ENCODE peak calls at places on chromosomes 7 and 10, in seven cellular contexts. One of them, this sample, is unnamed.

GRCh38 chr10:116024479-116024878 is 248.5 kb downstream of the GFRA1 start:
- DNase-seq in IMR-90: no peak
- DNase-seq in mesenchymal stem cell: no peak
- DNase-seq in neuronal stem cell: no peak
- DNase-seq in H9: no peak
- DNase-seq in H1: no peak
- DNase-seq in trophoblast cell: no peak
- DNase-seq in this sample: no peak

GRCh38 chr7:27162548-27162848 is 2.8 kb downstream of the HOXA9 start:
- DNase-seq in IMR-90: no peak
- DNase-seq in mesenchymal stem cell: no peak
- DNase-seq in neuronal stem cell: no peak
- DNase-seq in H9: no peak
- DNase-seq in H1: no peak
- DNase-seq in trophoblast cell: no peak
- DNase-seq in this sample: no peak

GRCh38 chr10:103812004-103812403 is 43.4 kb downstream of the SH3PXD2A start:
- DNase-seq in IMR-90: no peak
- DNase-seq in mesenchymal stem cell: no peak
- DNase-seq in neuronal stem cell: no peak
- DNase-seq in H9: no peak
- DNase-seq in H1: no peak
- DNase-seq in trophoblast cell: no peak
- DNase-seq in this sample: no peak

GRCh38 chr10:97154789-97155188 is 31.0 kb downstream of the SLIT1 start:
- DNase-seq in IMR-90: no peak
- DNase-seq in mesenchymal stem cell: no peak
- DNase-seq in neuronal stem cell: no peak
- DNase-seq in H9: no peak
- DNase-seq in H1: no peak
- DNase-seq in trophoblast cell: no peak
- DNase-seq in this sample: no peak

GRCh38 chr7:17101207-17101696 is 197.2 kb upstream of the AHR start:
- DNase-seq in IMR-90: no peak
- DNase-seq in mesenchymal stem cell: no peak
- DNase-seq in neuronal stem cell: no peak
- DNase-seq in H9: no peak
- DNase-seq in H1: no peak
- DNase-seq in trophoblast cell: no peak
- DNase-seq in this sample: no peak

GRCh38 chr10:110647136-110647430 is 2.9 kb downstream of the RBM20 start:
- DNase-seq in IMR-90: peak; percentile 47
- DNase-seq in mesenchymal stem cell: peak; percentile 62
- DNase-seq in neuronal stem cell: no peak
- DNase-seq in H9: no peak
- DNase-seq in H1: no peak
- DNase-seq in trophoblast cell: no peak
- DNase-seq in this sample: no peak

GRCh38 chr7:94182721-94183120 is 178.6 kb upstream of the BET1 start:
- DNase-seq in IMR-90: no peak
- DNase-seq in mesenchymal stem cell: peak; percentile 58
- DNase-seq in neuronal stem cell: no peak
- DNase-seq in H9: no peak
- DNase-seq in H1: no peak
- DNase-seq in trophoblast cell: peak; percentile 69
- DNase-seq in this sample: no peak

GRCh38 chr10:78473016-78473415 is 439.4 kb downstream of the RPS24 start:
- DNase-seq in IMR-90: no peak
- DNase-seq in mesenchymal stem cell: no peak
- DNase-seq in neuronal stem cell: no peak
- DNase-seq in H9: no peak
- DNase-seq in H1: no peak
- DNase-seq in trophoblast cell: no peak
- DNase-seq in this sample: peak; percentile 17

GRCh38 chr10:63707254-63707910 is 186.2 kb downstream of the REEP3 start:
- DNase-seq in IMR-90: peak; percentile 99
- DNase-seq in mesenchymal stem cell: peak; percentile 99
- DNase-seq in neuronal stem cell: no peak
- DNase-seq in H9: no peak
- DNase-seq in H1: no peak
- DNase-seq in trophoblast cell: peak; percentile 81
- DNase-seq in this sample: peak; percentile 27

GRCh38 chr7:116354171-116354545 is 143.8 kb downstream of the TES start:
- DNase-seq in IMR-90: peak; percentile 92
- DNase-seq in mesenchymal stem cell: peak; percentile 92
- DNase-seq in neuronal stem cell: no peak
- DNase-seq in H9: no peak
- DNase-seq in H1: no peak
- DNase-seq in trophoblast cell: peak; percentile 76
- DNase-seq in this sample: peak; percentile 58

GRCh38 chr10:78196964-78197363 is 163.3 kb downstream of the RPS24 start:
- DNase-seq in IMR-90: peak; percentile 96
- DNase-seq in mesenchymal stem cell: peak; percentile 87
- DNase-seq in neuronal stem cell: no peak
- DNase-seq in H9: no peak
- DNase-seq in H1: no peak
- DNase-seq in trophoblast cell: no peak
- DNase-seq in this sample: no peak

GRCh38 chr10:31362023-31362641 is 43.1 kb downstream of the ZEB1 start:
- DNase-seq in IMR-90: no peak
- DNase-seq in mesenchymal stem cell: no peak
- DNase-seq in neuronal stem cell: no peak
- DNase-seq in H9: no peak
- DNase-seq in H1: no peak
- DNase-seq in trophoblast cell: no peak
- DNase-seq in this sample: no peak

GRCh38 chr7:140475747-140476333 is 3.5 kb downstream of the MKRN1 start:
- DNase-seq in IMR-90: peak; percentile 41
- DNase-seq in mesenchymal stem cell: peak; percentile 58
- DNase-seq in neuronal stem cell: no peak
- DNase-seq in H9: no peak
- DNase-seq in H1: no peak
- DNase-seq in trophoblast cell: peak; percentile 82
- DNase-seq in this sample: peak; percentile 66

GRCh38 chr7:7793249-7793648 is 74.8 kb upstream of the RPA3 start:
- DNase-seq in IMR-90: no peak
- DNase-seq in mesenchymal stem cell: no peak
- DNase-seq in neuronal stem cell: no peak
- DNase-seq in H9: no peak
- DNase-seq in H1: peak; percentile 51
- DNase-seq in trophoblast cell: no peak
- DNase-seq in this sample: peak; percentile 88

GRCh38 chr10:26480909-26481703 is 43.0 kb downstream of the APBB1IP start:
- DNase-seq in IMR-90: no peak
- DNase-seq in mesenchymal stem cell: no peak
- DNase-seq in neuronal stem cell: no peak
- DNase-seq in H9: no peak
- DNase-seq in H1: no peak
- DNase-seq in trophoblast cell: no peak
- DNase-seq in this sample: no peak

GRCh38 chr10:24616536-24616935 is 107.2 kb downstream of the ARHGAP21 start:
- DNase-seq in IMR-90: peak; percentile 43
- DNase-seq in mesenchymal stem cell: no peak
- DNase-seq in neuronal stem cell: no peak
- DNase-seq in H9: no peak
- DNase-seq in H1: no peak
- DNase-seq in trophoblast cell: no peak
- DNase-seq in this sample: no peak

GRCh38 chr7:155800301-155800700 is 12.0 kb downstream of the SHH start:
- DNase-seq in IMR-90: no peak
- DNase-seq in mesenchymal stem cell: no peak
- DNase-seq in neuronal stem cell: no peak
- DNase-seq in H9: no peak
- DNase-seq in H1: no peak
- DNase-seq in trophoblast cell: no peak
- DNase-seq in this sample: no peak

GRCh38 chr10:73517166-73517888 is 21.5 kb upstream of the PPP3CB start:
- DNase-seq in IMR-90: peak; percentile 51
- DNase-seq in mesenchymal stem cell: peak; percentile 47
- DNase-seq in neuronal stem cell: no peak
- DNase-seq in H9: no peak
- DNase-seq in H1: no peak
- DNase-seq in trophoblast cell: peak; percentile 58
- DNase-seq in this sample: peak; percentile 62

GRCh38 chr10:128895473-128895872 is 571.6 kb upstream of the MGMT start:
- DNase-seq in IMR-90: no peak
- DNase-seq in mesenchymal stem cell: no peak
- DNase-seq in neuronal stem cell: no peak
- DNase-seq in H9: no peak
- DNase-seq in H1: no peak
- DNase-seq in trophoblast cell: no peak
- DNase-seq in this sample: no peak

GRCh38 chr10:128897414-128897928 is 569.6 kb upstream of the MGMT start:
- DNase-seq in IMR-90: no peak
- DNase-seq in mesenchymal stem cell: no peak
- DNase-seq in neuronal stem cell: peak; percentile 31
- DNase-seq in H9: no peak
- DNase-seq in H1: no peak
- DNase-seq in trophoblast cell: no peak
- DNase-seq in this sample: peak; percentile 20

GRCh38 chr10:128896183-128896805 is 570.7 kb upstream of the MGMT start:
- DNase-seq in IMR-90: no peak
- DNase-seq in mesenchymal stem cell: no peak
- DNase-seq in neuronal stem cell: no peak
- DNase-seq in H9: no peak
- DNase-seq in H1: no peak
- DNase-seq in trophoblast cell: no peak
- DNase-seq in this sample: no peak

GRCh38 chr10:128898133-128898915 is 568.7 kb upstream of the MGMT start:
- DNase-seq in IMR-90: no peak
- DNase-seq in mesenchymal stem cell: no peak
- DNase-seq in neuronal stem cell: no peak
- DNase-seq in H9: no peak
- DNase-seq in H1: no peak
- DNase-seq in trophoblast cell: no peak
- DNase-seq in this sample: peak; percentile 58

GRCh38 chr10:128896964-128897363 is 570.1 kb upstream of the MGMT start:
- DNase-seq in IMR-90: no peak
- DNase-seq in mesenchymal stem cell: no peak
- DNase-seq in neuronal stem cell: no peak
- DNase-seq in H9: no peak
- DNase-seq in H1: no peak
- DNase-seq in trophoblast cell: no peak
- DNase-seq in this sample: no peak
- H3K18ac ChIP-seq in IMR-90: no peak overlapping the region
- H3K18ac ChIP-seq in mesenchymal stem cell: no peak overlapping the region
- H3K18ac ChIP-seq in neuronal stem cell: no peak overlapping the region
- H3K18ac ChIP-seq in H9: no peak overlapping the region
- H3K18ac ChIP-seq in H1: no peak overlapping the region
- H3K18ac ChIP-seq in trophoblast cell: no peak overlapping the region
- H3K18ac ChIP-seq in this sample: no peak overlapping the region

GRCh38 chr7:132117181-132117580 is 459.1 kb downstream of the PLXNA4 start:
- DNase-seq in IMR-90: peak; percentile 28
- DNase-seq in mesenchymal stem cell: peak; percentile 8
- DNase-seq in neuronal stem cell: no peak
- DNase-seq in H9: no peak
- DNase-seq in H1: no peak
- DNase-seq in trophoblast cell: peak; percentile 63
- DNase-seq in this sample: peak; percentile 78

GRCh38 chr7:132117636-132118035 is 458.6 kb downstream of the PLXNA4 start:
- DNase-seq in IMR-90: no peak
- DNase-seq in mesenchymal stem cell: no peak
- DNase-seq in neuronal stem cell: no peak
- DNase-seq in H9: no peak
- DNase-seq in H1: no peak
- DNase-seq in trophoblast cell: no peak
- DNase-seq in this sample: no peak

GRCh38 chr7:132115758-132116157 is 460.5 kb downstream of the PLXNA4 start:
- DNase-seq in IMR-90: no peak
- DNase-seq in mesenchymal stem cell: no peak
- DNase-seq in neuronal stem cell: no peak
- DNase-seq in H9: no peak
- DNase-seq in H1: no peak
- DNase-seq in trophoblast cell: peak; percentile 24
- DNase-seq in this sample: no peak

GRCh38 chr7:132116369-132116768 is 459.9 kb downstream of the PLXNA4 start:
- DNase-seq in IMR-90: peak; percentile 9
- DNase-seq in mesenchymal stem cell: no peak
- DNase-seq in neuronal stem cell: no peak
- DNase-seq in H9: no peak
- DNase-seq in H1: no peak
- DNase-seq in trophoblast cell: peak; percentile 97
- DNase-seq in this sample: no peak

GRCh38 chr7:132118641-132119040 is 457.6 kb downstream of the PLXNA4 start:
- DNase-seq in IMR-90: no peak
- DNase-seq in mesenchymal stem cell: no peak
- DNase-seq in neuronal stem cell: no peak
- DNase-seq in H9: no peak
- DNase-seq in H1: no peak
- DNase-seq in trophoblast cell: no peak
- DNase-seq in this sample: no peak
- H4K8ac ChIP-seq in IMR-90: no peak overlapping the region
- H4K8ac ChIP-seq in mesenchymal stem cell: no peak overlapping the region
- H4K8ac ChIP-seq in neuronal stem cell: no peak overlapping the region
- H4K8ac ChIP-seq in H9: no peak overlapping the region
- H4K8ac ChIP-seq in H1: no peak overlapping the region
- H4K8ac ChIP-seq in trophoblast cell: no peak overlapping the region
- H4K8ac ChIP-seq in this sample: no peak overlapping the region

GRCh38 chr7:30351724-30352123 is 67.3 kb downstream of the ZNRF2 start:
- DNase-seq in IMR-90: no peak
- DNase-seq in mesenchymal stem cell: no peak
- DNase-seq in neuronal stem cell: no peak
- DNase-seq in H9: no peak
- DNase-seq in H1: no peak
- DNase-seq in trophoblast cell: no peak
- DNase-seq in this sample: no peak

GRCh38 chr7:30353932-30354607 is 69.7 kb downstream of the ZNRF2 start:
- DNase-seq in IMR-90: no peak
- DNase-seq in mesenchymal stem cell: no peak
- DNase-seq in neuronal stem cell: no peak
- DNase-seq in H9: no peak
- DNase-seq in H1: no peak
- DNase-seq in trophoblast cell: no peak
- DNase-seq in this sample: peak; percentile 29

GRCh38 chr7:30354791-30355190 is 70.4 kb downstream of the ZNRF2 start:
- DNase-seq in IMR-90: no peak
- DNase-seq in mesenchymal stem cell: no peak
- DNase-seq in neuronal stem cell: no peak
- DNase-seq in H9: no peak
- DNase-seq in H1: no peak
- DNase-seq in trophoblast cell: no peak
- DNase-seq in this sample: no peak

GRCh38 chr7:30352169-30352568 is 67.8 kb downstream of the ZNRF2 start:
- DNase-seq in IMR-90: no peak
- DNase-seq in mesenchymal stem cell: no peak
- DNase-seq in neuronal stem cell: no peak
- DNase-seq in H9: no peak
- DNase-seq in H1: no peak
- DNase-seq in trophoblast cell: no peak
- DNase-seq in this sample: no peak

GRCh38 chr7:30353532-30353931 is 69.1 kb downstream of the ZNRF2 start:
- DNase-seq in IMR-90: no peak
- DNase-seq in mesenchymal stem cell: no peak
- DNase-seq in neuronal stem cell: no peak
- DNase-seq in H9: no peak
- DNase-seq in H1: no peak
- DNase-seq in trophoblast cell: no peak
- DNase-seq in this sample: no peak
- H3K18ac ChIP-seq in IMR-90: no peak overlapping the region
- H3K18ac ChIP-seq in mesenchymal stem cell: no peak overlapping the region
- H3K18ac ChIP-seq in neuronal stem cell: no peak overlapping the region
- H3K18ac ChIP-seq in H9: no peak overlapping the region
- H3K18ac ChIP-seq in H1: no peak overlapping the region
- H3K18ac ChIP-seq in trophoblast cell: no peak overlapping the region
- H3K18ac ChIP-seq in this sample: no peak overlapping the region

GRCh38 chr7:97381815-97382214 is 264.3 kb downstream of the SDHAF3 start:
- DNase-seq in IMR-90: no peak
- DNase-seq in mesenchymal stem cell: no peak
- DNase-seq in neuronal stem cell: no peak
- DNase-seq in H9: no peak
- DNase-seq in H1: no peak
- DNase-seq in trophoblast cell: no peak
- DNase-seq in this sample: no peak
- H4K8ac ChIP-seq in IMR-90: no peak overlapping the region
- H4K8ac ChIP-seq in mesenchymal stem cell: no peak overlapping the region
- H4K8ac ChIP-seq in neuronal stem cell: no peak overlapping the region
- H4K8ac ChIP-seq in H9: no peak overlapping the region
- H4K8ac ChIP-seq in H1: no peak overlapping the region
- H4K8ac ChIP-seq in trophoblast cell: no peak overlapping the region
- H4K8ac ChIP-seq in this sample: no peak overlapping the region